ENCODE peak calls at places on chromosome 14, in six cellular contexts. Y, H, F, K, Q and T are unnamed samples.
A peak's percentile ranks its signal among the peaks of the same experiment; 100 is the strongest.

GRCh38 chr14:105204931-105205717 is 24.0 kb upstream of the NUDT14 start:
- DNase-seq in H (no peak), Q (no peak), Y (no peak), F (no peak), K (no peak), T (no peak)

GRCh38 chr14:28704153-28704552 is 62.4 kb upstream of the FOXG1 start:
- DNase-seq in H (no peak), Q (no peak), F (no peak), K (no peak), Y (no peak), T (no peak)

GRCh38 chr14:94394594-94395305 is 6.3 kb upstream of the SERPINA1 start:
- DNase-seq in K (no peak), Q (peak; percentile 17), F (peak; percentile 28), Y (no peak), H (no peak), T (no peak)

GRCh38 chr14:91273885-91274273 is 29.4 kb upstream of the GPR68 start:
- DNase-seq in F (no peak), Q (no peak), K (no peak), H (no peak), Y (no peak), T (no peak)

GRCh38 chr14:51821822-51822221 is 38.6 kb upstream of the GNG2 start:
- DNase-seq in F (peak; percentile 83), Q (no peak), K (no peak), H (no peak), Y (no peak), T (no peak)

GRCh38 chr14:103230658-103231334 is 103.2 kb upstream of the EIF5 start:
- DNase-seq in H (no peak), Y (no peak), K (no peak), Q (no peak), F (no peak), T (no peak)

GRCh38 chr14:54048736-54049135 is 92.1 kb upstream of the BMP4 start:
- DNase-seq in Q (no peak), Y (no peak), F (no peak), K (no peak), H (no peak), T (no peak)

GRCh38 chr14:38199768-38200167 is 7.9 kb upstream of the SSTR1 start:
- DNase-seq in F (peak; percentile 68), H (no peak), Y (no peak), Q (no peak), K (no peak), T (no peak)

GRCh38 chr14:103542545-103543088 is 13.6 kb downstream of the TRMT61A start:
- DNase-seq in H (no peak), K (no peak), F (no peak), Q (no peak), Y (no peak), T (peak; percentile 75)

GRCh38 chr14:22668863-22669262 is 24.7 kb upstream of the OR6J1 start:
- DNase-seq in H (no peak), K (no peak), Q (no peak), F (no peak), Y (no peak), T (no peak)

GRCh38 chr14:63896278-63896720 is 43.5 kb downstream of the SYNE2 start:
- DNase-seq in K (no peak), Y (no peak), H (no peak), Q (no peak), F (peak; percentile 91), T (peak; percentile 86)

GRCh38 chr14:98290596-98290995 is 981.4 kb downstream of the BCL11B start:
- DNase-seq in Q (no peak), F (no peak), K (no peak), H (no peak), Y (no peak), T (no peak)

GRCh38 chr14:93655078-93655750 is 133.1 kb downstream of the PRIMA1 start:
- DNase-seq in H (peak; percentile 15), Q (peak; percentile 78), K (peak; percentile 3), Y (peak; percentile 34), F (peak; percentile 44), T (peak; percentile 1)

GRCh38 chr14:102201369-102201748 is 61.7 kb downstream of the WDR20 start:
- DNase-seq in Q (no peak), K (peak; percentile 41), F (no peak), H (no peak), Y (no peak), T (no peak)

GRCh38 chr14:24348186-24348585 is 8.4 kb upstream of the RIPK3 start:
- DNase-seq in H (no peak), Q (no peak), F (no peak), K (no peak), Y (no peak), T (no peak)

GRCh38 chr14:84435820-84436326 is 1094.1 kb upstream of the FLRT2 start:
- DNase-seq in K (no peak), Q (no peak), H (no peak), F (no peak), Y (no peak), T (no peak)

GRCh38 chr14:57212919-57213318 is 55.8 kb downstream of the EXOC5 start:
- DNase-seq in K (no peak), H (no peak), Y (no peak), F (no peak), Q (no peak), T (no peak)

GRCh38 chr14:100031506-100032281 is 33.5 kb upstream of the EVL start:
- DNase-seq in Y (no peak), F (peak; percentile 98), H (no peak), K (no peak), Q (peak; percentile 75), T (peak; percentile 94)

GRCh38 chr14:33287204-33287603 is 348.5 kb downstream of the NPAS3 start:
- DNase-seq in F (no peak), Q (peak; percentile 45), H (no peak), Y (no peak), K (no peak), T (no peak)

DNA sequence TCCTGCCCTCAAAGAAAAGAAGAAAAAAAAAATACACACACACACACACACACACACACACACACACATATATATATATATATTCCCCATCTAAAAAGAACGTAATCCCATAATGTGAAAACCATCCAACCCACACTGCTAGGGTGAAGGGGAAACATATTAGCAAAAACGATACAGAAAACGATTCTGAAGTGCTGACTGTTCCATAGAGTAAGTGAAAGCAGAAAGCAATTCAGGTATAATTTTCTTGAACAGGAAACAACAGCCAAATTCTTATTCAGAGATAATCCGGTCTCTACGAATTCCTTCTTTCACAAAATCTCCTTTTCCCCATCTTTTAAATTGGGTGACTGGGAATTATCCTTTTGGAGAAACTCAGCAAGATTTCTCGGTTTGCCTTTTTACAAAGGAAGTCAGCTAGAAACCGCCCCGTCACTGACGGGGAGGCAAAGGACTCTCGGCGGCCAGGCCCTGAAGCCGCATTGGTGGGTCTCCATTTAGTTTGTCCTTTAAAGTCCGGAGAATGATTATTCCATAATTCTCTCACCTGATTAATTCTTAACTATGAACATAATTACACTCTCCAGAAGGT is 393.4 kb downstream of the NOVA1 start:
- DNase-seq in Q (no peak), H (no peak), F (peak; percentile 25), Y (no peak), K (no peak), T (no peak)
- H3K9me3 ChIP-seq in Q (no peaks in the 10 kb centered on the region), H (no peaks in the 10 kb centered on the region), F (no peaks in the 10 kb centered on the region), Y (no peaks in the 10 kb centered on the region), K (no peaks in the 10 kb centered on the region), T (no peaks in the 10 kb centered on the region)

GRCh38 chr14:60648934-60649814 is at the start of gene SIX1:
- DNase-seq in Y (peak; percentile 77), H (peak; percentile 79), Q (peak; percentile 94), F (peak; percentile 93), K (no peak), T (peak; percentile 82)
- TF ChIP-seq EZH2 in Y (no peak), H (no peak), Q (no peak), F (peak; percentile 50), K (no peak), T (no peak)

DNA sequence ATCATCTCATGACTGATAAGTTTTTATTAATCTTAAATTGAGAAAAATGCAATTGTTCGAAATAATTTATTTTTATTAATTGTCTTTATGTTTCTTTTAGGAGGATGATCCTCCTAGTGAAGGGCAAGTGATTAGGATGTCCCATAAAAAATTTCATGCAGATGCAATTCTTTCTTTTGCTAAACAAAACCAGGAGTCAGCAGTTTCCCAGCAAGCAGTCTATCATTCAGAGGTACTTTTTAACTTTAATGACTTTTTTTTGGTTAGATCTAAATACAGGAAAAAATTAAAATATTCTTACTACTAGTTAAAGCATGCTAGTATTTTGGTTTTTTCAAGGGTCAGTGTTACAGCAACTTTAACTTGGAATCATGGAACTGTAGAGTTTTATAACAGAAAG is 64.5 kb downstream of the KIAA0586 start:
- DNase-seq in H (no peak), Y (no peak), Q (no peak), F (no peak), K (no peak), T (no peak)
- H3K9me3 ChIP-seq in H (no peaks in the 10 kb centered on the region), Y (no peaks in the 10 kb centered on the region), Q (no peaks in the 10 kb centered on the region), F (no peaks in the 10 kb centered on the region), K (no peaks in the 10 kb centered on the region), T (no peaks in the 10 kb centered on the region)

DNA sequence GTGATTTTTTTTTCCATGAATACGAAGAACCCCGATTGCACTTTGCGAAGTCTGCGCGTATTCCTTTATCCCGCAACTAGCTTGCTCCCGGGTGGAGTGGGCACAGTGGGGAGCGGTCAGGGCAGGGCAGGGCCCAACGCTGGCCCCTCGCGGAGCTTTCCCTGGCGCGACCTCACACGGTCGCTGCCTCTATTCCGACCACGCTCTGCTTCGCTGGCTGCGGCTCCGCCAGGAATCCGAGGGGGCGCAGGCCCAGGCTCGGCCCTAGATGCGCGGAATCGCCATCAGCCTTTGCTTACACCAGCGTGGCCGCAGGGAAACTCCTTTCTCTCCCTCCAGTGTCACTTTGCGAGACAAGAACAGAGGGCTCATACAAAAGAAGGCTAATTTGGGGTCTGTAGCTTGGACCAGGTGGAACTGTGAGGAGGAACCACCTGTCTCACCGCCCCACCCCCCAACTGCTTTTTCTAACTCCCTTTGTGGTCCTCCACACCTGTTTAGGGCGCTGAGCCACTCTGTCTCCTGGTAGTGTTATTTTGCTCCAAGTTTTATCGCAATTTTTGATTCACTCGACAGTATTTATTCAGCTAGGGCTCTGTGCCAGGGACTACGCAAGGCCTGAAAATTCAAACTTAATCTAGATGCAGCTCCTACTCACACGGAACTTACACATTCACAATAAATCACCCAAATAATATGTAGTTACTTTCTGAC is 3.1 kb upstream of the NKX2-1 start:
- DNase-seq in Q (no peak), H (no peak), F (no peak), K (no peak), Y (no peak), T (no peak)
- TF ChIP-seq EZH2 in Q (no peak), H (no peak), F (no peak), K (no peak), Y (no peak), T (no peak)

DNA sequence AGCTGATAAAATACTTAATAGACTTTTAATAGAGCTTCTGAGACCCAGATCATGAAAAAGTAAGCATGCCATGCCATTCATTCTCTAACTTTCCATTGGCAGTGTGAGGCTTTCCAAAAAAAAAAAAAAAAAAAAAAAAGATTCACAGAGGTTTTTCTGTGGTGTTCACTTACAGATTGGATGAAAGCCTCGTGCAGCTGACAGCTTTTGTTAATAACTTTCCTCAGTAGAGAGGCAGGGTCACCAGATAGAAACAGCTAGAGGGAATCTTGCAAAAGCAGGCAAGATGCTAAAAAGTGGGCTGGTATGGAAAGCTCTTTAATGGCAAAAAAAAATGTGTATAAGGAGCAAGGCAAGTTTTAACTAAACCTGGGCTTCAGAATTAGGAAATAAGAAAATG is 425.1 kb downstream of the GALC start:
- DNase-seq in F (no peak), Q (no peak), Y (no peak), K (no peak), H (no peak), T (no peak)
- H3K9me3 ChIP-seq in F (no peaks in the 10 kb centered on the region), Q (no peaks in the 10 kb centered on the region), Y (no peaks in the 10 kb centered on the region), K (no peaks in the 10 kb centered on the region), H (no peaks in the 10 kb centered on the region), T (no peaks in the 10 kb centered on the region)